ENCODE peak calls at places on chromosomes 12 and 14, in seven cellular contexts. One of them, this sample, is unnamed.

GRCh38 chr14:89892953-89893352 is 61.6 kb downstream of the EFCAB11 start:
- DNase-seq in stimulated activated CD4-positive, alpha-beta T cell treated with anti-CD3 and anti-CD28 coated beads, Interleukin-15, amount 100 ng/mL, for 1 hour: no peak
- DNase-seq in GM12892: no peak
- DNase-seq in germinal center: no peak
- DNase-seq in hypothalamus: no peak
- DNase-seq in central memory CD4-positive, alpha-beta T cell: no peak
- DNase-seq in NCI-H187 treated with DMSO at 0.1 percent for 48 hours: no peak
- DNase-seq in this sample: no peak

GRCh38 chr14:101495827-101496778 is 65.2 kb upstream of the DIO3 start:
- DNase-seq in stimulated activated CD4-positive, alpha-beta T cell treated with anti-CD3 and anti-CD28 coated beads, Interleukin-15, amount 100 ng/mL, for 1 hour: no peak
- DNase-seq in GM12892: no peak
- DNase-seq in hypothalamus: no peak
- DNase-seq in central memory CD4-positive, alpha-beta T cell: no peak
- DNase-seq in germinal center: no peak
- DNase-seq in NCI-H187 treated with DMSO at 0.1 percent for 48 hours: no peak
- DNase-seq in this sample: no peak

GRCh38 chr14:64410084-64410774 is 22.1 kb downstream of the MTHFD1 start:
- DNase-seq in hypothalamus: no peak
- DNase-seq in stimulated activated CD4-positive, alpha-beta T cell treated with anti-CD3 and anti-CD28 coated beads, Interleukin-15, amount 100 ng/mL, for 1 hour: no peak
- DNase-seq in germinal center: no peak
- DNase-seq in central memory CD4-positive, alpha-beta T cell: no peak
- DNase-seq in GM12892: no peak
- DNase-seq in NCI-H187 treated with DMSO at 0.1 percent for 48 hours: no peak
- DNase-seq in this sample: peak; percentile 9

GRCh38 chr12:9073077-9073476 is 42.6 kb downstream of the A2M start:
- DNase-seq in germinal center: no peak
- DNase-seq in hypothalamus: no peak
- DNase-seq in GM12892: no peak
- DNase-seq in NCI-H187 treated with DMSO at 0.1 percent for 48 hours: no peak
- DNase-seq in central memory CD4-positive, alpha-beta T cell: no peak
- DNase-seq in stimulated activated CD4-positive, alpha-beta T cell treated with anti-CD3 and anti-CD28 coated beads, Interleukin-15, amount 100 ng/mL, for 1 hour: no peak
- DNase-seq in this sample: no peak

GRCh38 chr12:56590237-56590830 is 39.8 kb downstream of the BAZ2A start:
- DNase-seq in GM12892: no peak
- DNase-seq in hypothalamus: no peak
- DNase-seq in germinal center: peak; percentile 41
- DNase-seq in NCI-H187 treated with DMSO at 0.1 percent for 48 hours: peak; percentile 6
- DNase-seq in central memory CD4-positive, alpha-beta T cell: no peak
- DNase-seq in stimulated activated CD4-positive, alpha-beta T cell treated with anti-CD3 and anti-CD28 coated beads, Interleukin-15, amount 100 ng/mL, for 1 hour: no peak
- DNase-seq in this sample: no peak

GRCh38 chr12:96103067-96103650 is 67.8 kb upstream of the LTA4H start:
- DNase-seq in central memory CD4-positive, alpha-beta T cell: no peak
- DNase-seq in germinal center: peak; percentile 28
- DNase-seq in hypothalamus: no peak
- DNase-seq in stimulated activated CD4-positive, alpha-beta T cell treated with anti-CD3 and anti-CD28 coated beads, Interleukin-15, amount 100 ng/mL, for 1 hour: no peak
- DNase-seq in GM12892: no peak
- DNase-seq in NCI-H187 treated with DMSO at 0.1 percent for 48 hours: no peak
- DNase-seq in this sample: no peak

GRCh38 chr14:105333020-105333490 is 18.5 kb downstream of the PACS2 start:
- DNase-seq in stimulated activated CD4-positive, alpha-beta T cell treated with anti-CD3 and anti-CD28 coated beads, Interleukin-15, amount 100 ng/mL, for 1 hour: no peak
- DNase-seq in central memory CD4-positive, alpha-beta T cell: no peak
- DNase-seq in germinal center: no peak
- DNase-seq in hypothalamus: no peak
- DNase-seq in NCI-H187 treated with DMSO at 0.1 percent for 48 hours: no peak
- DNase-seq in GM12892: no peak
- DNase-seq in this sample: no peak

GRCh38 chr12:4134833-4135597 is 138.5 kb upstream of the CCND2 start:
- DNase-seq in hypothalamus: no peak
- DNase-seq in germinal center: no peak
- DNase-seq in NCI-H187 treated with DMSO at 0.1 percent for 48 hours: no peak
- DNase-seq in stimulated activated CD4-positive, alpha-beta T cell treated with anti-CD3 and anti-CD28 coated beads, Interleukin-15, amount 100 ng/mL, for 1 hour: no peak
- DNase-seq in GM12892: no peak
- DNase-seq in central memory CD4-positive, alpha-beta T cell: no peak
- DNase-seq in this sample: no peak

GRCh38 chr14:95609398-95609990 is 74.6 kb downstream of the GLRX5 start:
- DNase-seq in germinal center: peak; percentile 37
- DNase-seq in stimulated activated CD4-positive, alpha-beta T cell treated with anti-CD3 and anti-CD28 coated beads, Interleukin-15, amount 100 ng/mL, for 1 hour: no peak
- DNase-seq in GM12892: no peak
- DNase-seq in central memory CD4-positive, alpha-beta T cell: no peak
- DNase-seq in NCI-H187 treated with DMSO at 0.1 percent for 48 hours: no peak
- DNase-seq in hypothalamus: no peak
- DNase-seq in this sample: peak; percentile 44

GRCh38 chr12:89789862-89790261 is 81.2 kb upstream of the ATP2B1 start:
- DNase-seq in stimulated activated CD4-positive, alpha-beta T cell treated with anti-CD3 and anti-CD28 coated beads, Interleukin-15, amount 100 ng/mL, for 1 hour: no peak
- DNase-seq in GM12892: no peak
- DNase-seq in central memory CD4-positive, alpha-beta T cell: no peak
- DNase-seq in NCI-H187 treated with DMSO at 0.1 percent for 48 hours: no peak
- DNase-seq in germinal center: peak; percentile 61
- DNase-seq in hypothalamus: no peak
- DNase-seq in this sample: no peak

GRCh38 chr14:72558721-72559120 is 335.2 kb downstream of the DPF3 start:
- DNase-seq in NCI-H187 treated with DMSO at 0.1 percent for 48 hours: no peak
- DNase-seq in central memory CD4-positive, alpha-beta T cell: no peak
- DNase-seq in GM12892: no peak
- DNase-seq in germinal center: no peak
- DNase-seq in stimulated activated CD4-positive, alpha-beta T cell treated with anti-CD3 and anti-CD28 coated beads, Interleukin-15, amount 100 ng/mL, for 1 hour: no peak
- DNase-seq in hypothalamus: no peak
- DNase-seq in this sample: no peak

GRCh38 chr12:102356690-102357089 is 123.7 kb downstream of the IGF1 start:
- DNase-seq in central memory CD4-positive, alpha-beta T cell: no peak
- DNase-seq in GM12892: no peak
- DNase-seq in hypothalamus: no peak
- DNase-seq in stimulated activated CD4-positive, alpha-beta T cell treated with anti-CD3 and anti-CD28 coated beads, Interleukin-15, amount 100 ng/mL, for 1 hour: no peak
- DNase-seq in NCI-H187 treated with DMSO at 0.1 percent for 48 hours: no peak
- DNase-seq in germinal center: no peak
- DNase-seq in this sample: no peak

This sample was measured in progenitor cell of endocrine pancreas.